ENCODE peak calls at places on chromosome 17, in six cellular contexts. B, L, W, S, Z and K are unnamed samples.
A peak's percentile ranks its signal among the peaks of the same experiment; 100 is the strongest.

GRCh38 chr17:70271672-70272071 is 102.3 kb downstream of the KCNJ2 start:
- DNase-seq in S (no peak), W (no peak), Z (no peak), B (no peak), L (no peak), K (no peak)

GRCh38 chr17:28416703-28417311 is 10.8 kb upstream of the SLC46A1 start:
- DNase-seq in W (peak; percentile 75), B (peak; percentile 59), Z (peak; percentile 66), S (peak; percentile 92), L (peak; percentile 57), K (peak; percentile 82)

GRCh38 chr17:6755731-6756184 is at the start of gene XAF1:
- DNase-seq in L (no peak), S (no peak), Z (peak; percentile 69), W (no peak), B (peak; percentile 33), K (no peak)

GRCh38 chr17:57629470-57629869 is 115.6 kb downstream of the CCDC182 start:
- DNase-seq in B (no peak), W (no peak), L (no peak), S (no peak), Z (no peak), K (peak; percentile 27)

GRCh38 chr17:37490638-37491614 is 1.2 kb downstream of the DUSP14 start:
- DNase-seq in W (peak; percentile 54), Z (peak; percentile 93), S (peak; percentile 81), L (peak; percentile 36), B (peak; percentile 93), K (peak; percentile 81)

GRCh38 chr17:66507982-66508760 is 205.8 kb downstream of the PRKCA start:
- DNase-seq in Z (no peak), W (no peak), B (no peak), S (no peak), L (no peak), K (no peak)

GRCh38 chr17:47676199-47676472 is 17.8 kb upstream of the TBKBP1 start:
- DNase-seq in L (no peak), Z (no peak), S (no peak), B (no peak), W (no peak), K (no peak)

GRCh38 chr17:2391597-2392251 is 9.1 kb downstream of the MNT start:
- DNase-seq in S (no peak), W (no peak), B (no peak), Z (no peak), L (no peak), K (no peak)

GRCh38 chr17:1485748-1486376 is 6.6 kb downstream of the MYO1C start:
- DNase-seq in W (peak; percentile 65), Z (peak; percentile 86), S (peak; percentile 65), B (peak; percentile 60), L (no peak), K (peak; percentile 79)

GRCh38 chr17:32206816-32207215 is 58.8 kb upstream of the RHBDL3 start:
- DNase-seq in L (no peak), Z (peak; percentile 25), W (no peak), S (no peak), B (peak; percentile 91), K (no peak)

GRCh38 chr17:79919164-79919585 is 79.9 kb upstream of the CBX4 start:
- DNase-seq in W (no peak), Z (no peak), L (no peak), S (no peak), B (no peak), K (no peak)

GRCh38 chr17:13601776-13602551 is at the start of gene HS3ST3A1:
- DNase-seq in W (peak; percentile 89), B (peak; percentile 82), Z (peak; percentile 69), L (peak; percentile 85), S (peak; percentile 96), K (peak; percentile 64)

GRCh38 chr17:31390748-31391495 is 553 bp upstream of the RAB11FIP4 start:
- DNase-seq in S (peak; percentile 69), L (no peak), W (peak; percentile 70), Z (peak; percentile 9), B (no peak), K (peak; percentile 63)

GRCh38 chr17:10357768-10358167 is 15.0 kb downstream of the MYH13 start:
- DNase-seq in L (no peak), Z (no peak), S (peak; percentile 82), B (no peak), W (peak; percentile 80), K (peak; percentile 15)

GRCh38 chr17:19317359-19318095 is 45.0 kb downstream of the B9D1 start:
- DNase-seq in B (peak; percentile 80), Z (peak; percentile 75), S (peak; percentile 99), W (peak; percentile 80), L (peak; percentile 71), K (peak; percentile 73)

GRCh38 chr17:77540531-77540930 is 399.8 kb downstream of the SEC14L1 start:
- DNase-seq in S (no peak), W (no peak), B (no peak), Z (no peak), L (no peak), K (no peak)
- H4K91ac ChIP-seq in S (no peak overlapping the region), W (no peak overlapping the region), B (no peak overlapping the region), Z (no peak overlapping the region), L (peak overlapping the region; percentile 93), K (no peak overlapping the region)

GRCh38 chr17:41419712-41420111 is 4.7 kb downstream of the KRT37 start:
- DNase-seq in W (no peak), L (no peak), S (no peak), B (no peak), Z (no peak), K (no peak)

GRCh38 chr17:41415833-41416335 is 8.5 kb downstream of the KRT37 start:
- DNase-seq in Z (peak; percentile 36), S (no peak), W (no peak), B (peak; percentile 55), L (no peak), K (peak; percentile 81)

GRCh38 chr17:41416478-41416877 is 7.9 kb downstream of the KRT37 start:
- DNase-seq in W (no peak), Z (peak; percentile 29), B (no peak), S (no peak), L (no peak), K (peak; percentile 60)

GRCh38 chr17:41418116-41418860 is 6.1 kb downstream of the KRT37 start:
- DNase-seq in L (no peak), B (no peak), W (no peak), Z (no peak), S (no peak), K (no peak)

DNA sequence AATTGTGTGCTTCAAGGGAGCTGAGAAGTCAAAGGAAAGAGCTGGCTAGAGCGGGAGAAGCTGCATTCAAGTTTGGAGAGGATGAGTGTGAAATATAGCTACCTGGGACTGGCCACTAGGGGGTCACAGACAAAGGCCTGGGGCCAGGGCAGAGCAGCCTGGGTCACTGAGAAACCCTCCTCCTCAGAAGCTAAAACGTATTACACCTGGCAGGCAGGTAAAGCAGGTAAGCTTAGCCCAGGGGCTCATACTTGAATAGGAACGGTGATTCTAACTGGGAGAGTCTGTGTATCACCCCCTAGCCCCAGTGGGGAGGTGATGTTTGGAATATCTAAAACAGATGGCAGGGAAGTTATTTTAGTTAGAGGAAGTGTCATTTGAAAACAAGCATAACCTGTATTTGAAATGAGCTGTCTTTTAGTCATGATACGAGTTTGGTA is 6.8 kb downstream of the KRT37 start:
- DNase-seq in W (peak; percentile 51), B (peak; percentile 43), L (no peak), Z (no peak), S (peak; percentile 88), K (peak; percentile 96)
- H3K9ac ChIP-seq in W (no peak overlapping the region), B (no peak overlapping the region), L (peak overlapping the region; percentile 9), Z (no peak overlapping the region), S (no peak overlapping the region), K (no peak overlapping the region)

GRCh38 chr17:76369804-76370203 is 14.6 kb upstream of the SPHK1 start:
- DNase-seq in W (no peak), B (no peak), Z (no peak), L (no peak), S (no peak), K (no peak)

GRCh38 chr17:76370261-76370993 is 14.0 kb upstream of the SPHK1 start:
- DNase-seq in B (peak; percentile 98), W (no peak), Z (peak; percentile 88), S (no peak), L (no peak), K (peak; percentile 87)

GRCh38 chr17:76367647-76368046 is 13.9 kb upstream of the PRPSAP1 start:
- DNase-seq in Z (no peak), S (no peak), B (no peak), W (no peak), L (no peak), K (no peak)

GRCh38 chr17:76366247-76366646 is 12.5 kb upstream of the PRPSAP1 start:
- DNase-seq in Z (no peak), B (no peak), L (no peak), S (peak; percentile 60), W (no peak), K (no peak)

DNA sequence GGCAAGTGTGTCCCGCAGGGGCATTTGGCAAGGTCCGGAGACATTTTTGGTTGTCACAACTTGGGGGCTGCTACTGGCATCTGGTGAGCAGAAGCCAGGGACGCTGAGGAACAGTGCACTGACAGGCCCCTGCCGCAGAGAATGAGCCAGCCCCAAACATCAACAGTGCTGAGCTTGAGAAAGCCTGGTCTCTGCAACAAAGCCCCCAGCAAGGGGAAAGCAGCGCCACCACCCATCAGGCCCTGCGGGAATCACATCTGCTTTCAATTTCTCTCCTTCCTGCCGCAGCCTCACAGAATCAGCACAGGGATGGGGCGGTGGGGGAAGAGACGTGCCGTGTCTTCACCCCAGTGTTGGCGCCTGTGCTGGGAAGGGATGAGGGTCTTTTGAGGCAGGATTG is 14.8 kb upstream of the PRPSAP1 start:
- DNase-seq in L (no peak), W (peak; percentile 47), Z (no peak), S (peak; percentile 50), B (peak; percentile 65), K (no peak)
- H3K4me1 ChIP-seq in L (peaks cover 2% of the 10 kb centered on the region), W (peaks cover 4% of the 10 kb centered on the region), Z (peaks cover 22% of the 10 kb centered on the region), S (peaks cover 5% of the 10 kb centered on the region), B (peaks cover 25% of the 10 kb centered on the region), K (peaks cover under 1% of the 10 kb centered on the region)

GRCh38 chr17:83010323-83011200 is 68.8 kb upstream of the METRNL start:
- DNase-seq in B (peak; percentile 69), Z (peak; percentile 52), S (no peak), L (no peak), W (peak; percentile 44), K (no peak)

GRCh38 chr17:83012873-83013778 is 66.3 kb upstream of the METRNL start:
- DNase-seq in Z (peak; percentile 57), L (no peak), S (no peak), B (peak; percentile 97), W (no peak), K (no peak)

GRCh38 chr17:83014297-83014696 is 65.1 kb upstream of the METRNL start:
- DNase-seq in L (no peak), S (no peak), B (no peak), W (no peak), Z (no peak), K (no peak)

GRCh38 chr17:83013779-83014117 is 65.7 kb upstream of the METRNL start:
- DNase-seq in W (no peak), S (no peak), B (no peak), Z (no peak), L (no peak), K (no peak)

DNA sequence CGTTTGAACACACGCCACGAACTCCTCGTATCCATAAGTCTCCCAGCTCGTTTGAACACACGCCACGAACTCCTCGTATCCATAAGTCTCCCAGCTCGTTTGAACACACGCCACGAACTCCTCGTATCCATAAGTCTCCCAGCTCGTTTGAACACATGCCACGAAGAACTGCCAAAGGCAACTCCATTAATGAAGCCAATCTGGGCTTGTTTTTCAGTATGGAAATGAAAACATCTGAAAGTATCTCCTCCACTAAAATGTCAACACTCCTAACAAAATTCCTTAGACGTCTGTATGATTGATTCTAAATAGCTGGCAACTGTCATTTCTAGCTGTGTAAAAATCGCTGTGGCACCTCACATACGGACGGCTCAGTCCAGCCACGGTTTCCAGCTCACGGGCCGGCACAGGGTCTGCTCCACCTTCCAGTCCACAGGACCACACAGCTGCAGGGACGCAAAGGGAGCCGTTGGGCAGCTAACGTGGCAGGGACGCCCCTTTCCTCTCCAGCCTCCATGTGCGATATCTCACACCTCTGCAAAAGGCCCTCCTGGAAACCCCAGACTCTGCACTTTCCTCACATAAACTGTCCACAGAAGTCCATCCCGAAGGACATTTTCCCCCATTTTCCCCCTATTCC is 67.1 kb upstream of the METRNL start:
- DNase-seq in Z (no peak), S (no peak), B (no peak), L (no peak), W (peak; percentile 32), K (no peak)
- H4K91ac ChIP-seq in Z (no peak overlapping the region), S (no peak overlapping the region), B (peak overlapping the region; percentile 89), L (no peak overlapping the region), W (no peak overlapping the region), K (no peak overlapping the region)